ENCODE peak calls at places on chromosomes 1 and 21, in seven cellular contexts. N is GM12891, W is K562, V is SK-N-SH, K is H1, C is GM12878, E is HepG2. Z is an unnamed sample.

GRCh38 chr21:31252611-31253010 is 91.5 kb downstream of the TIAM1 start:
- DNase-seq in W (no peak), E (no peak), C (no peak), V (peak), K (no peak), N (no peak), Z (no peak)

GRCh38 chr1:6257541-6258069 is 3.3 kb downstream of the GPR153 start:
- DNase-seq in W (no peak), N (no peak), E (no peak), C (no peak), V (no peak), K (no peak), Z (no peak)

GRCh38 chr1:206703647-206704046 is 18.9 kb downstream of the MAPKAPK2 start:
- DNase-seq in N (no peak), C (peak), K (no peak), E (no peak), W (no peak), V (no peak), Z (no peak)

GRCh38 chr21:26165331-26165730 is 5.2 kb downstream of the APP start:
- DNase-seq in E (no peak), W (no peak), K (no peak), N (no peak), C (no peak), V (no peak), Z (no peak)

GRCh38 chr1:61318319-61319125 is 236.2 kb downstream of the NFIA start:
- DNase-seq in V (no peak), C (peak), E (no peak), K (no peak), N (peak), W (peak), Z (peak)

GRCh38 chr1:160981584-160982411 is 27.2 kb upstream of the ITLN2 start:
- DNase-seq in V (peak), W (no peak), N (no peak), K (peak), C (no peak), E (no peak), Z (no peak)

GRCh38 chr1:68213843-68214242 is 18.5 kb downstream of the WLS start:
- DNase-seq in E (peak), V (peak), N (no peak), C (no peak), W (no peak), K (no peak), Z (no peak)

GRCh38 chr1:99645699-99646531 is at the start of gene PALMD:
- DNase-seq in N (no peak), K (no peak), W (peak), E (peak), C (no peak), V (peak), Z (no peak)

GRCh38 chr1:236997882-236998281 is 6.4 kb downstream of the MT1HL1 start:
- DNase-seq in E (no peak), V (no peak), N (no peak), K (no peak), C (no peak), W (no peak), Z (no peak)

GRCh38 chr21:42839271-42840231 is 39.8 kb downstream of the WDR4 start:
- DNase-seq in K (peak), N (no peak), W (peak), E (no peak), V (peak), C (no peak), Z (no peak)

GRCh38 chr1:37513795-37514349 is 694 bp downstream of the MEAF6 start:
- DNase-seq in K (peak), V (peak), E (peak), W (peak), N (peak), C (no peak), Z (peak)

GRCh38 chr1:155000725-155001437 is 1.7 kb upstream of the ZBTB7B start:
- DNase-seq in N (peak), E (peak), W (peak), V (peak), K (peak), C (peak), Z (peak)

GRCh38 chr1:21592086-21592865 is 76.9 kb downstream of the RAP1GAP start:
- DNase-seq in N (no peak), V (no peak), E (no peak), W (no peak), K (no peak), C (no peak), Z (no peak)

GRCh38 chr1:117366982-117367768 is at the start of gene MAN1A2:
- DNase-seq in W (peak), N (peak), K (peak), C (peak), E (peak), V (peak), Z (peak)

GRCh38 chr1:113669988-113670387 is 89.3 kb downstream of the PHTF1 start:
- DNase-seq in C (no peak), K (no peak), V (no peak), N (no peak), E (no peak), W (no peak), Z (no peak)

GRCh38 chr1:116489231-116489697 is 81.6 kb downstream of the CD58 start:
- DNase-seq in C (no peak), E (peak), W (no peak), K (no peak), V (no peak), N (no peak), Z (no peak)

GRCh38 chr1:6490181-6491075 is 1.0 kb downstream of the PLEKHG5 start:
- DNase-seq in N (peak), E (peak), W (peak), C (peak), V (peak), K (peak), Z (peak)

GRCh38 chr1:203275656-203276272 is 29.6 kb upstream of the BTG2 start:
- DNase-seq in E (no peak), N (no peak), C (no peak), W (no peak), V (no peak), K (no peak), Z (no peak)

GRCh38 chr1:42340093-42340492 is 5.1 kb upstream of the FOXJ3 start:
- DNase-seq in V (no peak), W (no peak), C (no peak), N (no peak), E (peak), K (no peak), Z (no peak)

GRCh38 chr1:233651563-233652233 is 37.8 kb downstream of the KCNK1 start:
- DNase-seq in N (no peak), E (no peak), C (no peak), K (no peak), W (no peak), V (no peak), Z (no peak)

GRCh38 chr1:206895837-206896242 is 1.4 kb upstream of the IL24 start:
- DNase-seq in C (no peak), K (no peak), E (no peak), N (no peak), W (no peak), V (no peak), Z (no peak)

GRCh38 chr1:86421601-86422280 is 2.2 kb upstream of the CLCA2 start:
- DNase-seq in K (no peak), C (no peak), W (no peak), E (no peak), V (no peak), N (no peak), Z (no peak)

GRCh38 chr1:33314371-33314893 is 6.5 kb downstream of the A3GALT2 start:
- DNase-seq in K (no peak), E (no peak), N (no peak), C (no peak), W (no peak), V (no peak), Z (no peak)

GRCh38 chr1:218459450-218459849 is 114.3 kb downstream of the TGFB2 start:
- DNase-seq in C (no peak), K (no peak), V (no peak), E (no peak), W (no peak), N (no peak), Z (no peak)

GRCh38 chr1:19920132-19920710 is 3.2 kb downstream of the PLA2G2E start:
- DNase-seq in N (no peak), E (no peak), C (no peak), K (no peak), V (no peak), W (no peak), Z (no peak)

GRCh38 chr21:18951291-18952038 is 547.9 kb upstream of the TMPRSS15 start:
- DNase-seq in K (peak), V (peak), E (no peak), W (peak), N (no peak), C (no peak), Z (no peak)

GRCh38 chr1:108881369-108881768 is 4.6 kb downstream of the GPSM2 start:
- DNase-seq in W (no peak), N (no peak), E (no peak), V (no peak), K (no peak), C (no peak), Z (no peak)

GRCh38 chr1:78779831-78780230 is 130.2 kb downstream of the IFI44 start:
- DNase-seq in V (no peak), C (no peak), K (no peak), W (no peak), N (no peak), E (no peak), Z (no peak)

GRCh38 chr1:194755241-194755953 is 1569.0 kb upstream of the B3GALT2 start:
- DNase-seq in W (no peak), E (no peak), K (no peak), C (no peak), V (no peak), N (no peak), Z (no peak)

GRCh38 chr21:38333290-38334272 is 76.8 kb downstream of the KCNJ15 start:
- DNase-seq in N (no peak), V (no peak), C (no peak), W (no peak), K (no peak), E (no peak), Z (no peak)

GRCh38 chr21:42340187-42340586 is 10.6 kb downstream of the TFF2 start:
- DNase-seq in C (no peak), W (no peak), E (no peak), N (no peak), K (no peak), V (no peak), Z (no peak)

GRCh38 chr1:43864111-43865045 is 69.2 kb upstream of the ARTN start:
- DNase-seq in K (no peak), V (no peak), C (no peak), W (peak), N (no peak), E (no peak), Z (no peak)

GRCh38 chr1:151549199-151549598 is 9.1 kb downstream of the TUFT1 start:
- DNase-seq in K (no peak), W (no peak), C (no peak), E (no peak), N (no peak), V (no peak), Z (no peak)

GRCh38 chr1:101136739-101137138 is 100.1 kb upstream of the S1PR1 start:
- DNase-seq in N (no peak), E (peak), V (no peak), K (no peak), W (no peak), C (peak), Z (no peak)

GRCh38 chr1:19411612-19412011 is 73.7 kb downstream of the CAPZB start:
- DNase-seq in V (no peak), W (no peak), E (no peak), C (peak), K (no peak), N (peak), Z (peak)

GRCh38 chr1:209748620-209749019 is 7.2 kb upstream of the TRAF3IP3 start:
- DNase-seq in N (no peak), K (no peak), E (no peak), W (no peak), V (no peak), C (no peak), Z (no peak)

GRCh38 chr1:183278736-183279591 is 92.9 kb downstream of the LAMC2 start:
- DNase-seq in K (no peak), C (no peak), N (no peak), V (no peak), E (no peak), W (no peak), Z (no peak)

GRCh38 chr1:27513521-27513920 is 23.6 kb upstream of the WASF2 start:
- DNase-seq in K (no peak), E (no peak), W (no peak), C (no peak), V (no peak), N (no peak), Z (no peak)
- TF ChIP-seq POLR2AphosphoS5 in K (no peak), E (no peak), W (no peak), C (no peak), V (no peak), N (no peak), Z (no peak)

DNA sequence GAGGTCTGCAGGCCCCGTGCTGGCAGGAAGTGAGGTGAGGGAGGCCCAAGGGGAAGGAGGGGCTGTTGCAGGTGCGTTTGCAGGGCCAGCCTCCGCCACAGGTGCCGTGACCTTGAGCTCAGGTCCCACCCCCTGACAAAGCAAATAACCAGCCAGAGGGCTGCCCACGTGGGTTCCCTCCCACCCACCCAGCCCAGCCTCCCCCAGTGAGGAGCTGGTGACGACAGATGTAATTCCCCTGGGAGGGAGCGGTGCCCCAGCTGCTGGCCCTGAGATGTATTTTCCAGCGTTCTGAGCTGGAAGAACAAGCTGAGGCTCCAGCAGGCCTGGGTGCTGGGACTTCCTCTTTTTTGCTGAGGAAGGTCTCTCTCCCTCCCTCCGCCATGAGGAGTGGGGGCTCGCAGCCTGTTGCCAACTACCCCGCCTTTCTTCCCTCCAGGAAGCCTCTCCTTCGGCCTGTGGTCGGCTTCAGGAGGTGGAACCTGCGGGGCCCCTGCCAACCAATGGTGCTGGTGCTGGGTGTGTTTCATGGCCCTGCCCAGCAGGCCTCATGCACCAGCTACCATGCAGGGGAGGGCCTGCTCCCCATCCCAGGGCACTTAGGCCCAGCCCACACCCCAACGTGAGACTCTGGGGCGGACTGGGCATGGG is 153.2 kb downstream of the PRDM16 start:
- DNase-seq in V (no peak), E (peak), C (no peak), K (no peak), N (no peak), W (no peak), Z (no peak)
- TF ChIP-seq TAF1 in V (no peak), E (peak), C (no peak), K (no peak), N (no peak), W (no peak), Z (no peak)

GRCh38 chr21:34887729-34888568 is 161.2 kb downstream of the RUNX1 start:
- DNase-seq in K (no peak), N (peak), V (peak), W (peak), E (peak), C (no peak), Z (peak)
- TF ChIP-seq POLR2AphosphoS5 in K (no peak), N (peak), V (no peak), W (no peak), E (no peak), C (no peak), Z (no peak)

GRCh38 chr1:170776147-170776734 is 112.3 kb downstream of the PRRX1 start:
- DNase-seq in C (no peak), W (no peak), N (no peak), K (no peak), E (no peak), V (no peak), Z (no peak)
- TF ChIP-seq TAF1 in C (no peak), W (no peak), N (no peak), K (no peak), E (no peak), V (no peak), Z (no peak)

DNA sequence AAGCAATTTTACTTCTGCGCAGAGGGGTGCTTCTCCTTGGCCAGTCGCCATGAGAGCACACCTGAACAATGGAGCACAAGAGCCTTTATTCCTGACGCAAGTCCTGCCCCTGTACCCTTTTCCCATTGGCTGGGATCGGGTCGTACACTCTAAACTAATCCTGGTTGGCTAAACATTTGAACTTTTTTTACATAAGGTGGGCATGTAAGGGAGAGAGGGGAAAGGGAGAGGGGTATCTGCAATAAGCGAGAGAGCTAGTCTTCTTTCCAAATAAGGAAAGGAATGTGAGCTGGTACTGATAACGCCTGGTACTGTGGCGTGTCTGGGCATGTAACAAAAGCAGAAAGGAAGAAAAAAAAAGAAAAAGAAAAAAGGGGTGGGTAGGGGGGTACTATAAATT is 21.8 kb downstream of the MFSD2A start:
- DNase-seq in V (no peak), E (peak), C (no peak), N (no peak), K (no peak), W (no peak), Z (no peak)
- TF ChIP-seq POLR2AphosphoS5 in V (no peak), E (no peak), C (no peak), N (no peak), K (peak), W (no peak), Z (no peak)

GRCh38 chr21:45138199-45139002 is 64.0 kb downstream of the ADARB1 start:
- DNase-seq in W (peak), N (peak), C (no peak), V (peak), E (peak), K (peak), Z (peak)
- TF ChIP-seq TAF1 in W (no peak), N (no peak), C (no peak), V (no peak), E (no peak), K (no peak), Z (no peak)